ENCODE peak calls at places on chromosome X, in four cellular contexts. One of them, this sample, is unnamed.

GRCh38 chrX:101171883-101172400 is 47.6 kb upstream of the DRP2 start:
- DNase-seq in K562: no peak
- DNase-seq in HepG2: no peak
- DNase-seq in HCT116: no peak
- DNase-seq in this sample: no peak

GRCh38 chrX:2320580-2321327 is 180.0 kb downstream of the DHRSX start:
- DNase-seq in K562: no peak
- DNase-seq in HCT116: no peak
- DNase-seq in HepG2: peak; percentile 97
- DNase-seq in this sample: no peak

GRCh38 chrX:147957291-147957690 is 23.8 kb upstream of the FMR1NB start:
- DNase-seq in HCT116: no peak
- DNase-seq in K562: no peak
- DNase-seq in HepG2: no peak
- DNase-seq in this sample: no peak

GRCh38 chrX:13939741-13940597 is 89.7 kb downstream of the GEMIN8 start:
- DNase-seq in HCT116: no peak
- DNase-seq in K562: no peak
- DNase-seq in HepG2: no peak
- DNase-seq in this sample: no peak

GRCh38 chrX:40581333-40581910 is 652 bp downstream of the ATP6AP2 start:
- DNase-seq in HCT116: no peak
- DNase-seq in HepG2: no peak
- DNase-seq in K562: no peak
- DNase-seq in this sample: no peak

GRCh38 chrX:109472939-109473713 is 8.8 kb downstream of the GUCY2F start:
- DNase-seq in HepG2: peak; percentile 42
- DNase-seq in HCT116: peak; percentile 27
- DNase-seq in K562: peak; percentile 3
- DNase-seq in this sample: no peak

GRCh38 chrX:16772460-16772859 is 13.8 kb upstream of the TXLNG start:
- DNase-seq in K562: no peak
- DNase-seq in HepG2: peak; percentile 70
- DNase-seq in HCT116: peak; percentile 33
- DNase-seq in this sample: no peak

GRCh38 chrX:39762266-39762841 is 335.4 kb downstream of the BCOR start:
- DNase-seq in HCT116: no peak
- DNase-seq in K562: no peak
- DNase-seq in HepG2: no peak
- DNase-seq in this sample: no peak

GRCh38 chrX:106919932-106920452 is at the start of gene CLDN2:
- DNase-seq in HepG2: peak; percentile 23
- DNase-seq in K562: no peak
- DNase-seq in HCT116: no peak
- DNase-seq in this sample: no peak
- H3K4me1 ChIP-seq in HepG2: peaks cover 15% of the 10 kb centered on the region
- H3K4me1 ChIP-seq in K562: no peaks in the 10 kb centered on the region
- H3K4me1 ChIP-seq in HCT116: peaks cover 29% of the 10 kb centered on the region
- H3K4me1 ChIP-seq in this sample: no peaks in the 10 kb centered on the region

GRCh38 chrX:77447339-77448149 is at the start of gene FGF16:
- DNase-seq in HepG2: no peak
- DNase-seq in HCT116: no peak
- DNase-seq in K562: no peak
- DNase-seq in this sample: no peak
- TF ChIP-seq TCF7L2 in HepG2: no peak
- TF ChIP-seq TCF7L2 in HCT116: no peak
- TF ChIP-seq TCF7L2 in K562: no peak
- TF ChIP-seq TCF7L2 in this sample: no peak

DNA sequence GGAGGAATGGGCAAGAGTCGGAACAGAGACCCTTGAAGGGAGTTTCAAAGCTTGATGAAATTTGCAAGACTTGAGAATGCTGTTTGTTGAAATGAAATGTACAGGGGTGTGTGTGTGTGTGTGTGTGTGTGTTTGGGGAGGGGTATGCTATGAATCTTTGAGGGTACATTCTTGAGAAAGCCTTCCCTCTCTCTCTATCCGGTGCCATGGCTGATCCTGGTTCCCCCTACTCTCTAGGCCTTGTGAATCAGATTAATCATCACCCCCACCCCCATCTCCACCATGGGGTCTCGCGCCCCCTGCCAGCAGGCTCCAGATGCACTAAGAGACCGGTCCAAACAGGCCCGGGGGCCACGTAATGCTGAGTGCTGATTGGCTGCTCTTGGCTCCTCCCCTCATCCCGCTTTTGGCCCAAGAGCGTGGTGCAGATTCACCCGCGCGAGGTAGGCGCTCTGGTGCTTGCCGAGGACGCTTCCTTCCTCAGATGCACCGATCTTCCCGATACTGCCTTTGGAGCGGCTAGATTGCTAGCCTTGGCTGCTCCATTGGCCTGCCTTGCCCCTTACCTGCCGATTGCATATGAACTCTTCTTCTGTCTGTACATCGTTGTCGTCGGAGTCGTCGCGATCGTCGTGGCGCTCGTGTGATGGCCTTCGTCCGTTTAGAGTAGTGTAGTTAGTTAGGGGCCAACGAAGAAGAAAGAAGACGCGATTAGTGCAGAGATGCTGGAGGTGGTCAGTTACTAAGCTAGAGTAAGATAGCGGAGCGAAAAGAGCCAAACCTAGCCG is at the start of gene HTR2C:
- DNase-seq in HepG2: no peak
- DNase-seq in HCT116: no peak
- DNase-seq in K562: no peak
- DNase-seq in this sample: no peak
- TF ChIP-seq POLR2AphosphoS5 in HepG2: no peak
- TF ChIP-seq POLR2AphosphoS5 in HCT116: no peak
- TF ChIP-seq POLR2AphosphoS5 in K562: no peak
- TF ChIP-seq POLR2AphosphoS5 in this sample: no peak

DNA sequence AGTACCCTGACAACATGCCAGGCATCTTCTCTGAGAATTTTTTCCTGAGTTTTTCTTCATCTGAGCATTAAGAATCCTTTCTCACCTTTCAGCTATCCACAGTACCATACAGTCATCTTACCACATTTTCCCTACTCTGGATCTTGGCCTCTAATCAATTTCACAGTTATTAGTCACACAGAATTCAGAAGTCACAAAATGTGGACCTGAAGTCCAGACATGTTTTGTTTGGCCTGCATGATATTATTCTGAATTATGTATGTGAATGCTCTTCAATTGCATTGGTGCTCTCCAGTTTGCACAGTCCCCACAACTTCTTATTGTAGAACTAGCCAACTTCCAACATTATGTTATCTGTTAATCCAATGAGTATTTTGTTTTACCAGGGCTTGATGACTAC is 102.3 kb upstream of the GRIA3 start:
- DNase-seq in HCT116: no peak
- DNase-seq in HepG2: no peak
- DNase-seq in K562: no peak
- DNase-seq in this sample: no peak
- H3K4me1 ChIP-seq in HCT116: no peaks in the 10 kb centered on the region
- H3K4me1 ChIP-seq in HepG2: peaks cover 54% of the 10 kb centered on the region
- H3K4me1 ChIP-seq in K562: no peaks in the 10 kb centered on the region
- H3K4me1 ChIP-seq in this sample: no peaks in the 10 kb centered on the region

This sample was measured in Panc1.